ENCODE peak calls at places on chromosomes 12 and 14, in four cellular contexts. B, Y, I and Z are unnamed samples.

GRCh38 chr14:96676161-96676560 is 121.0 kb upstream of the VRK1 start:
- DNase-seq in I (no peak), Y (no peak), B (no peak), Z (no peak)

GRCh38 chr12:13069380-13069779 is 25.2 kb downstream of the FAM234B start:
- DNase-seq in Y (no peak), I (no peak), B (no peak), Z (no peak)

GRCh38 chr14:104660597-104660996 is 28.8 kb upstream of the INF2 start:
- DNase-seq in I (no peak), Y (no peak), B (no peak), Z (no peak)

GRCh38 chr14:33902363-33902762 is 48.5 kb downstream of the EGLN3 start:
- DNase-seq in I (no peak), Y (no peak), B (no peak), Z (no peak)

GRCh38 chr14:31567651-31568050 is 6.4 kb downstream of the NUBPL start:
- DNase-seq in I (no peak), B (no peak), Y (no peak), Z (no peak)

GRCh38 chr12:116302200-116303075 is 24.9 kb upstream of the MED13L start:
- DNase-seq in I (no peak), B (no peak), Y (no peak), Z (no peak)

GRCh38 chr14:99673328-99674063 is 10.6 kb upstream of the CYP46A1 start:
- DNase-seq in Y (no peak), B (no peak), I (no peak), Z (no peak)

GRCh38 chr12:13223176-13223806 is 26.8 kb downstream of the EMP1 start:
- DNase-seq in I (no peak), B (no peak), Y (no peak), Z (no peak)

GRCh38 chr14:52583544-52583943 is 30.9 kb downstream of the GPR137C start:
- DNase-seq in B (no peak), I (no peak), Y (no peak), Z (no peak)

GRCh38 chr12:6966351-6966750 is 4.1 kb downstream of the PHB2 start:
- DNase-seq in I (no peak), B (no peak), Y (no peak), Z (peak)

GRCh38 chr14:104656014-104656714 is 33.3 kb upstream of the INF2 start:
- DNase-seq in Y (no peak), B (peak), I (no peak), Z (no peak)

GRCh38 chr12:32134144-32134888 is 27.7 kb downstream of the BICD1 start:
- DNase-seq in Y (no peak), I (no peak), B (peak), Z (peak)

GRCh38 chr12:70365648-70366518 is at the start of gene KCNMB4:
- DNase-seq in B (peak), Y (peak), I (peak), Z (peak)

GRCh38 chr12:6207254-6207942 is 7.2 kb downstream of the CD9 start:
- DNase-seq in B (no peak), I (no peak), Y (no peak), Z (no peak)

GRCh38 chr12:19199322-19199721 is 69.8 kb downstream of the PLEKHA5 start:
- DNase-seq in B (no peak), Y (no peak), I (no peak), Z (no peak)

GRCh38 chr14:21267431-21267845 is 1.8 kb downstream of the HNRNPC start:
- DNase-seq in B (no peak), I (no peak), Y (no peak), Z (peak)

GRCh38 chr14:105855893-105856675 is 329.7 kb downstream of the TMEM121 start:
- DNase-seq in B (no peak), Y (peak), I (no peak), Z (no peak)

GRCh38 chr12:69433653-69434052 is 36.5 kb upstream of the FRS2 start:
- DNase-seq in B (no peak), Y (no peak), I (no peak), Z (no peak)

GRCh38 chr12:102484017-102484731 is 3.8 kb upstream of the IGF1 start:
- DNase-seq in B (peak), Y (no peak), I (peak), Z (peak)

GRCh38 chr14:75175677-75176141 is 703 bp downstream of the TMED10 start:
- DNase-seq in B (no peak), I (no peak), Y (no peak), Z (peak)

GRCh38 chr14:32698831-32699230 is 239.8 kb upstream of the NPAS3 start:
- DNase-seq in Y (no peak), B (no peak), I (no peak), Z (no peak)

GRCh38 chr12:122187466-122187865 is 4.5 kb downstream of the LRRC43 start:
- DNase-seq in B (no peak), Y (no peak), I (no peak), Z (no peak)

GRCh38 chr12:23757541-23757962 is 191.9 kb downstream of the SOX5 start:
- DNase-seq in B (no peak), Y (no peak), I (no peak), Z (no peak)

GRCh38 chr12:121908702-121909101 is 9.7 kb upstream of the CFAP251 start:
- DNase-seq in B (no peak), Y (no peak), I (no peak), Z (no peak)

GRCh38 chr12:42270596-42270995 is 32.5 kb upstream of the YAF2 start:
- DNase-seq in Y (no peak), I (no peak), B (no peak), Z (no peak)

GRCh38 chr14:89243286-89243685 is 173.7 kb downstream of the FOXN3 start:
- DNase-seq in B (no peak), I (no peak), Y (no peak), Z (no peak)

GRCh38 chr14:89242871-89243270 is 174.2 kb downstream of the FOXN3 start:
- DNase-seq in Y (no peak), B (no peak), I (no peak), Z (no peak)

GRCh38 chr14:89241265-89241664 is 175.8 kb downstream of the FOXN3 start:
- DNase-seq in Y (no peak), B (no peak), I (no peak), Z (no peak)

GRCh38 chr14:89243765-89244164 is 173.3 kb downstream of the FOXN3 start:
- DNase-seq in Y (no peak), B (no peak), I (no peak), Z (no peak)

GRCh38 chr14:89241934-89242670 is 174.9 kb downstream of the FOXN3 start:
- DNase-seq in Y (no peak), B (no peak), I (no peak), Z (no peak)
- TF ChIP-seq CTCF in Y (no peak), B (peak), I (no peak), Z (no peak)

GRCh38 chr14:24563505-24563904 is 12.5 kb downstream of the CTSG start:
- DNase-seq in Y (no peak), I (no peak), B (no peak), Z (no peak)

GRCh38 chr14:24565766-24566165 is 10.3 kb downstream of the CTSG start:
- DNase-seq in Y (no peak), I (no peak), B (no peak), Z (no peak)

DNA sequence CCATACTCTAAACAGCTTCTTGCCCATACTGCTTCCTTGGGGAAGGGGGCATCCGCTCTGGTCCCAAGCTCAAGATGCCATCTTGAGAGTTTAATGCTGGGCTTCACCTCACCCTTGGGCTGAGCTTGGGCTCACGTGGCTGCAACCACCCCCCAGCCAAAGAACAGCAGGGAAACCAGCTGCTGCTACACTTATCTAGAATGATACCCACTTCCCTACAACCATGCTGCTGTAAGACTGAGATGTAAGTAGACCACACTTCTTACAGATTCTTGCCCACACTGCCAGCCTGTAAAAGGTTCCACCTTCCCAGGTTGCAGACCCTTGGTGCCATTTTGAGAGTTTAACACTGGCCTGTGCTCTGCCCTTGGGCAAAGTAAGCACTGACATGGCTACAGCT is 9.7 kb downstream of the CTSG start:
- DNase-seq in B (no peak), I (no peak), Y (no peak), Z (no peak)
- H3K27ac ChIP-seq in B (no peak), I (no peak), Y (no peak), Z (no peak)

GRCh38 chr12:109719123-109720022 is 5.7 kb downstream of the FAM222A start:
- DNase-seq in B (peak), I (no peak), Y (no peak), Z (no peak)
- TF ChIP-seq CTCF in B (peak), I (no peak), Y (no peak), Z (no peak)

GRCh38 chr12:94622475-94622874 is 27.9 kb downstream of the TMCC3 start:
- DNase-seq in I (no peak), B (peak), Y (no peak), Z (no peak)
- H3K27ac ChIP-seq in I (no peak), B (peak), Y (peak), Z (peak)